ENCODE peak calls at places on chromosomes 7 and 10, in seven cellular contexts. One of them, this sample, is unnamed.

GRCh38 chr10:119495061-119495505 is 47.4 kb downstream of the RGS10 start:
- DNase-seq in prostate gland: no peak
- DNase-seq in GM23338: no peak
- DNase-seq in breast epithelium: no peak
- DNase-seq in astrocyte: no peak
- DNase-seq in SK-N-SH: no peak
- DNase-seq in right atrium auricular region: no peak
- DNase-seq in this sample: no peak

GRCh38 chr10:8130973-8131911 is 76.8 kb downstream of the GATA3 start:
- DNase-seq in prostate gland: no peak
- DNase-seq in GM23338: no peak
- DNase-seq in breast epithelium: no peak
- DNase-seq in astrocyte: peak; percentile 82
- DNase-seq in SK-N-SH: no peak
- DNase-seq in right atrium auricular region: no peak
- DNase-seq in this sample: no peak

GRCh38 chr10:49362596-49363260 is 33.2 kb downstream of the DRGX start:
- DNase-seq in prostate gland: no peak
- DNase-seq in GM23338: no peak
- DNase-seq in breast epithelium: no peak
- DNase-seq in astrocyte: no peak
- DNase-seq in SK-N-SH: no peak
- DNase-seq in right atrium auricular region: peak; percentile 63
- DNase-seq in this sample: peak; percentile 30

GRCh38 chr7:84669177-84669732 is 474.7 kb upstream of the SEMA3A start:
- DNase-seq in prostate gland: no peak
- DNase-seq in GM23338: no peak
- DNase-seq in breast epithelium: no peak
- DNase-seq in astrocyte: no peak
- DNase-seq in SK-N-SH: no peak
- DNase-seq in right atrium auricular region: no peak
- DNase-seq in this sample: no peak

GRCh38 chr10:91567815-91568214 is 65.1 kb downstream of the PPP1R3C start:
- DNase-seq in prostate gland: no peak
- DNase-seq in GM23338: no peak
- DNase-seq in breast epithelium: no peak
- DNase-seq in astrocyte: no peak
- DNase-seq in SK-N-SH: no peak
- DNase-seq in right atrium auricular region: no peak
- DNase-seq in this sample: no peak

GRCh38 chr10:98555011-98555619 is 108.4 kb upstream of the HPS1 start:
- DNase-seq in prostate gland: no peak
- DNase-seq in GM23338: no peak
- DNase-seq in breast epithelium: no peak
- DNase-seq in astrocyte: no peak
- DNase-seq in SK-N-SH: no peak
- DNase-seq in right atrium auricular region: no peak
- DNase-seq in this sample: no peak

GRCh38 chr10:74891048-74891447 is 64.6 kb downstream of the KAT6B start:
- DNase-seq in prostate gland: no peak
- DNase-seq in GM23338: no peak
- DNase-seq in breast epithelium: no peak
- DNase-seq in astrocyte: no peak
- DNase-seq in SK-N-SH: no peak
- DNase-seq in right atrium auricular region: no peak
- DNase-seq in this sample: no peak

GRCh38 chr10:73910764-73911552 is at the start of gene PLAU:
- DNase-seq in prostate gland: peak; percentile 25
- DNase-seq in GM23338: peak; percentile 82
- DNase-seq in breast epithelium: no peak
- DNase-seq in astrocyte: no peak
- DNase-seq in SK-N-SH: peak; percentile 86
- DNase-seq in right atrium auricular region: no peak
- DNase-seq in this sample: no peak

GRCh38 chr10:5288359-5288758 is 76.4 kb upstream of the UCN3 start:
- DNase-seq in prostate gland: no peak
- DNase-seq in GM23338: no peak
- DNase-seq in breast epithelium: no peak
- DNase-seq in astrocyte: no peak
- DNase-seq in SK-N-SH: no peak
- DNase-seq in right atrium auricular region: no peak
- DNase-seq in this sample: no peak

GRCh38 chr7:2821842-2822507 is 22.1 kb downstream of the GNA12 start:
- DNase-seq in prostate gland: no peak
- DNase-seq in GM23338: no peak
- DNase-seq in breast epithelium: no peak
- DNase-seq in astrocyte: peak; percentile 92
- DNase-seq in SK-N-SH: no peak
- DNase-seq in right atrium auricular region: no peak
- DNase-seq in this sample: peak; percentile 82

GRCh38 chr10:70682920-70683600 is 10.8 kb downstream of the ADAMTS14 start:
- DNase-seq in prostate gland: no peak
- DNase-seq in GM23338: no peak
- DNase-seq in breast epithelium: no peak
- DNase-seq in astrocyte: no peak
- DNase-seq in SK-N-SH: no peak
- DNase-seq in right atrium auricular region: no peak
- DNase-seq in this sample: no peak

GRCh38 chr7:44275146-44275545 is 50.2 kb downstream of the CAMK2B start:
- DNase-seq in prostate gland: no peak
- DNase-seq in GM23338: no peak
- DNase-seq in breast epithelium: no peak
- DNase-seq in astrocyte: no peak
- DNase-seq in SK-N-SH: no peak
- DNase-seq in right atrium auricular region: no peak
- DNase-seq in this sample: peak; percentile 28

GRCh38 chr7:112500619-112501018 is 19.8 kb downstream of the LSMEM1 start:
- DNase-seq in prostate gland: no peak
- DNase-seq in GM23338: no peak
- DNase-seq in breast epithelium: no peak
- DNase-seq in astrocyte: no peak
- DNase-seq in SK-N-SH: no peak
- DNase-seq in right atrium auricular region: no peak
- DNase-seq in this sample: no peak

GRCh38 chr7:149716007-149716931 is 57.1 kb downstream of the ZNF467 start:
- DNase-seq in prostate gland: no peak
- DNase-seq in GM23338: no peak
- DNase-seq in breast epithelium: no peak
- DNase-seq in astrocyte: peak; percentile 6
- DNase-seq in SK-N-SH: peak; percentile 51
- DNase-seq in right atrium auricular region: peak; percentile 57
- DNase-seq in this sample: peak; percentile 44

GRCh38 chr10:124611738-124612137 is 132.4 kb downstream of the FAM53B start:
- DNase-seq in prostate gland: no peak
- DNase-seq in GM23338: no peak
- DNase-seq in breast epithelium: no peak
- DNase-seq in astrocyte: no peak
- DNase-seq in SK-N-SH: no peak
- DNase-seq in right atrium auricular region: no peak
- DNase-seq in this sample: no peak

GRCh38 chr7:137882806-137883205 is 36.0 kb upstream of the DGKI start:
- DNase-seq in prostate gland: no peak
- DNase-seq in GM23338: no peak
- DNase-seq in breast epithelium: no peak
- DNase-seq in astrocyte: peak; percentile 70
- DNase-seq in SK-N-SH: no peak
- DNase-seq in right atrium auricular region: no peak
- DNase-seq in this sample: no peak

GRCh38 chr7:10939237-10939910 is 34.3 kb upstream of the PHF14 start:
- DNase-seq in prostate gland: no peak
- DNase-seq in GM23338: no peak
- DNase-seq in breast epithelium: no peak
- DNase-seq in astrocyte: no peak
- DNase-seq in SK-N-SH: no peak
- DNase-seq in right atrium auricular region: no peak
- DNase-seq in this sample: no peak

GRCh38 chr7:75872073-75872782 is 6.6 kb upstream of the RHBDD2 start:
- DNase-seq in prostate gland: no peak
- DNase-seq in GM23338: no peak
- DNase-seq in breast epithelium: no peak
- DNase-seq in astrocyte: no peak
- DNase-seq in SK-N-SH: no peak
- DNase-seq in right atrium auricular region: no peak
- DNase-seq in this sample: no peak

GRCh38 chr10:5553400-5554170 is 28.8 kb downstream of the CALML3 start:
- DNase-seq in prostate gland: no peak
- DNase-seq in GM23338: no peak
- DNase-seq in breast epithelium: no peak
- DNase-seq in astrocyte: no peak
- DNase-seq in SK-N-SH: no peak
- DNase-seq in right atrium auricular region: no peak
- DNase-seq in this sample: peak; percentile 24

GRCh38 chr7:64557601-64558322 is 5.1 kb downstream of the ZNF680 start:
- DNase-seq in prostate gland: no peak
- DNase-seq in GM23338: no peak
- DNase-seq in breast epithelium: no peak
- DNase-seq in astrocyte: no peak
- DNase-seq in SK-N-SH: no peak
- DNase-seq in right atrium auricular region: no peak
- DNase-seq in this sample: no peak

GRCh38 chr10:91885362-91886079 is 23.8 kb downstream of the FGFBP3 start:
- DNase-seq in prostate gland: no peak
- DNase-seq in GM23338: no peak
- DNase-seq in breast epithelium: no peak
- DNase-seq in astrocyte: no peak
- DNase-seq in SK-N-SH: no peak
- DNase-seq in right atrium auricular region: no peak
- DNase-seq in this sample: no peak

GRCh38 chr7:69095649-69096048 is 502.6 kb upstream of the AUTS2 start:
- DNase-seq in prostate gland: no peak
- DNase-seq in GM23338: no peak
- DNase-seq in breast epithelium: no peak
- DNase-seq in astrocyte: peak; percentile 23
- DNase-seq in SK-N-SH: no peak
- DNase-seq in right atrium auricular region: no peak
- DNase-seq in this sample: no peak
- H3K27ac ChIP-seq in prostate gland: no peak overlapping the region
- H3K27ac ChIP-seq in GM23338: no peak overlapping the region
- H3K27ac ChIP-seq in breast epithelium: no peak overlapping the region
- H3K27ac ChIP-seq in astrocyte: no peak overlapping the region
- H3K27ac ChIP-seq in SK-N-SH: no peak overlapping the region
- H3K27ac ChIP-seq in right atrium auricular region: no peak overlapping the region
- H3K27ac ChIP-seq in this sample: no peak overlapping the region

DNA sequence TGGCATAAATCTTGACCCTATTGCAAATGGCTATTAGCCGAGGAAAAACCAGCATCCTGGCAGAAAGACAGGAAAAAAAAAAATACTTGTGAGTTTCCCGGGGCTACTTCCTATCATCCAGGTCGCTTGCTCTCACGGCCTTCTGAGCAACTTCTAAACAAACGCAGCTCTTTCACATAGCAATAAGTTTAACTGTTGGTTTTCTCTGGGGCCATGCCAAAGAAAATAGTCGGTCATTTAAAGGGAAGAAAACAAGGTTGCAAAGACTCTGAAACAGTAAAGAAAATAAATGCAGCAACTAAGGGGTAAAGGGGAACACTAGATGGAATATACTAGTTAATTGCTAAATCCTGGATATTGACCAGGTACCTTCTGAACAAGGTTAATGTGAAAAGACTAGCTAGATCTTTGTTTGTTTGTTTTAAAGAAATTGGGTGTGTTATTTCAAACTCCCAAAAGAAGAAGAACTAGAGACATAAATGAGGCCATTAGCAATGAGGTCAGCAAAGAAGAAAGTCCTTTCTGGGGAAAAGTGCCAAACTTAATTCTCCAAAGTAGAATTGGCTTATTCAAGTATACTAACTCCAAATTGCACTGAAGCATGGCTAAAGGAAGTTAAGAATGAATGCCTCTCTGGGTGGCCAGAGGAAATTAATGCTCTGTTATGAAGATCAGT is 54.2 kb downstream of the SLC39A12 start:
- DNase-seq in prostate gland: no peak
- DNase-seq in GM23338: peak; percentile 37
- DNase-seq in breast epithelium: no peak
- DNase-seq in astrocyte: peak; percentile 79
- DNase-seq in SK-N-SH: no peak
- DNase-seq in right atrium auricular region: no peak
- DNase-seq in this sample: no peak
- H3K4me3 ChIP-seq in prostate gland: no peak overlapping the region
- H3K4me3 ChIP-seq in GM23338: no peak overlapping the region
- H3K4me3 ChIP-seq in breast epithelium: no peak overlapping the region
- H3K4me3 ChIP-seq in astrocyte: peak overlapping the region; percentile 33
- H3K4me3 ChIP-seq in SK-N-SH: no peak overlapping the region
- H3K4me3 ChIP-seq in right atrium auricular region: no peak overlapping the region
- H3K4me3 ChIP-seq in this sample: no peak overlapping the region

GRCh38 chr7:39985398-39985918 is 35.4 kb downstream of the CDK13 start:
- DNase-seq in prostate gland: no peak
- DNase-seq in GM23338: no peak
- DNase-seq in breast epithelium: no peak
- DNase-seq in astrocyte: no peak
- DNase-seq in SK-N-SH: no peak
- DNase-seq in right atrium auricular region: no peak
- DNase-seq in this sample: no peak

DNA sequence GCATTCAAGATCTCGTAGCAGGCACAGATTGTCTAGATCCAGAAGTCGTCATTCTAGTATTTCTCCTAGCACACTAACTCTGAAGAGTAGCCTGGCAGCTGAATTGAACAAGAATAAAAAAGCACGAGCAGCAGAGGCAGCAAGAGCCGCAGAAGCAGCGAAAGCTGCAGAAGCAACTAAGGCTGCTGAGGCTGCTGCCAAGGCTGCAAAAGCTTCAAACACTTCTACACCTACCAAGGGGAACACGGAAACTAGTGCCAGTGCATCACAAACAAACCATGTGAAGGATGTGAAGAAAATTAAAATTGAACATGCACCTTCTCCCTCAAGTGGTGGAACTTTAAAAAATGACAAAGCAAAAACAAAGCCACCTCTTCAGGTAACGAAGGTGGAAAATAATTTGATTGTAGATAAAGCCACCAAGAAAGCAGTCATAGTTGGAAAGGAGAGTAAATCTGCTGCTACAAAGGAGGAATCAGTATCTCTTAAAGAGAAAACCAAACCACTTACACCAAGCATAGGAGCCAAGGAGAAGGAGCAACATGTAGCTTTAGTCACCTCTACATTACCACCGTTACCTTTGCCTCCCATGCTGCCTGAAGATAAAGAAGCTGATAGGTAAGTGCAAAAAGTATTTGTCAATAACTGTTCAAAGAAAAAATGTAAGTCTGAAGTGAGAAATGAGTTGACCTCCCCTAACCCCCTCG is 37.7 kb downstream of the CDK13 start:
- DNase-seq in prostate gland: no peak
- DNase-seq in GM23338: no peak
- DNase-seq in breast epithelium: no peak
- DNase-seq in astrocyte: no peak
- DNase-seq in SK-N-SH: no peak
- DNase-seq in right atrium auricular region: no peak
- DNase-seq in this sample: no peak
- TF ChIP-seq CTCF in prostate gland: no peak
- TF ChIP-seq CTCF in GM23338: no peak
- TF ChIP-seq CTCF in breast epithelium: no peak
- TF ChIP-seq CTCF in astrocyte: no peak
- TF ChIP-seq CTCF in SK-N-SH: no peak
- TF ChIP-seq CTCF in right atrium auricular region: no peak
- TF ChIP-seq CTCF in this sample: no peak

GRCh38 chr7:104956753-104957450 is 57.1 kb upstream of the KMT2E start:
- DNase-seq in prostate gland: no peak
- DNase-seq in GM23338: no peak
- DNase-seq in breast epithelium: no peak
- DNase-seq in astrocyte: peak; percentile 95
- DNase-seq in SK-N-SH: no peak
- DNase-seq in right atrium auricular region: no peak
- DNase-seq in this sample: no peak
- H3K27ac ChIP-seq in prostate gland: peak overlapping the region; percentile 49
- H3K27ac ChIP-seq in GM23338: no peak overlapping the region
- H3K27ac ChIP-seq in breast epithelium: no peak overlapping the region
- H3K27ac ChIP-seq in astrocyte: peak overlapping the region; percentile 74
- H3K27ac ChIP-seq in SK-N-SH: no peak overlapping the region
- H3K27ac ChIP-seq in right atrium auricular region: no peak overlapping the region
- H3K27ac ChIP-seq in this sample: no peak overlapping the region

GRCh38 chr7:133203490-133203889 is 49.4 kb upstream of the EXOC4 start:
- DNase-seq in prostate gland: no peak
- DNase-seq in GM23338: no peak
- DNase-seq in breast epithelium: no peak
- DNase-seq in astrocyte: no peak
- DNase-seq in SK-N-SH: no peak
- DNase-seq in right atrium auricular region: no peak
- DNase-seq in this sample: no peak
- H3K4me3 ChIP-seq in prostate gland: no peak overlapping the region
- H3K4me3 ChIP-seq in GM23338: no peak overlapping the region
- H3K4me3 ChIP-seq in breast epithelium: no peak overlapping the region
- H3K4me3 ChIP-seq in astrocyte: no peak overlapping the region
- H3K4me3 ChIP-seq in SK-N-SH: no peak overlapping the region
- H3K4me3 ChIP-seq in right atrium auricular region: no peak overlapping the region
- H3K4me3 ChIP-seq in this sample: no peak overlapping the region

This sample was measured in RWPE2.